ENCODE peak calls at places on chromosomes 12 and 14, in ten cellular contexts. V, P, U, H, F, A, R, D, S and X are unnamed samples.

GRCh38 chr12:95446511-95446910 is 27.4 kb upstream of the METAP2 start:
- DNase-seq in V (no peak), H (no peak), P (peak), S (peak), A (peak), R (peak), U (peak), F (peak), D (peak), X (peak)

GRCh38 chr12:108447168-108447840 is 67.8 kb upstream of the FICD start:
- DNase-seq in F (no peak), S (no peak), R (no peak), V (no peak), D (no peak), H (no peak), P (peak), A (no peak), U (no peak), X (no peak)

GRCh38 chr12:45112306-45112705 is 61.4 kb upstream of the DBX2 start:
- DNase-seq in F (no peak), S (no peak), P (no peak), U (no peak), V (no peak), A (no peak), R (no peak), D (no peak), H (no peak), X (no peak)

GRCh38 chr14:105423488-105424195 is 4.0 kb downstream of the MTA1 start:
- DNase-seq in P (no peak), U (no peak), H (no peak), A (no peak), F (no peak), S (no peak), V (no peak), R (no peak), D (no peak), X (no peak)

GRCh38 chr14:64704743-64705405 is 650 bp downstream of the PLEKHG3 start:
- DNase-seq in S (no peak), A (peak), P (no peak), D (peak), H (no peak), V (no peak), R (peak), F (peak), U (peak), X (no peak)

GRCh38 chr12:3253682-3254275 is 176.6 kb downstream of the TSPAN9 start:
- DNase-seq in A (no peak), S (no peak), P (no peak), H (no peak), D (peak), R (no peak), V (no peak), U (no peak), F (no peak), X (no peak)

GRCh38 chr14:77051101-77051500 is 22.6 kb upstream of the IRF2BPL start:
- DNase-seq in F (peak), A (peak), S (no peak), P (no peak), D (no peak), V (peak), R (peak), U (no peak), H (no peak), X (peak)

GRCh38 chr12:3355378-3355900 is 135.6 kb upstream of the PRMT8 start:
- DNase-seq in V (no peak), F (no peak), U (no peak), D (no peak), R (no peak), H (no peak), A (peak), P (no peak), S (no peak), X (no peak)

GRCh38 chr12:644818-645552 is 18.3 kb downstream of the NINJ2 start:
- DNase-seq in D (no peak), V (no peak), R (no peak), U (no peak), A (no peak), S (peak), P (peak), F (no peak), H (no peak), X (no peak)

GRCh38 chr12:645563-646071 is 17.6 kb downstream of the NINJ2 start:
- DNase-seq in H (no peak), P (peak), R (no peak), V (no peak), F (no peak), D (peak), A (no peak), U (no peak), S (peak), X (no peak)

GRCh38 chr12:647713-648085 is 15.5 kb downstream of the NINJ2 start:
- DNase-seq in R (no peak), H (no peak), S (no peak), V (no peak), F (no peak), D (no peak), U (no peak), P (no peak), A (no peak), X (no peak)

GRCh38 chr12:647039-647712 is 16.1 kb downstream of the NINJ2 start:
- DNase-seq in H (no peak), F (no peak), D (no peak), V (no peak), A (no peak), P (no peak), U (no peak), R (no peak), S (no peak), X (no peak)

GRCh38 chr12:646303-647038 is 16.8 kb downstream of the NINJ2 start:
- DNase-seq in H (no peak), A (no peak), R (no peak), U (peak), S (no peak), P (peak), D (no peak), F (no peak), V (peak), X (peak)
- H3K4me3 ChIP-seq in H (no peak), A (no peak), R (no peak), U (no peak), S (no peak), P (no peak), D (no peak), F (no peak), V (no peak), X (no peak)

GRCh38 chr12:6961278-6961694 is 9.2 kb downstream of the PHB2 start:
- DNase-seq in A (peak), F (peak), H (peak), D (no peak), U (peak), P (peak), V (peak), S (no peak), R (peak), X (no peak)

GRCh38 chr12:6958609-6959375 is 7.6 kb downstream of the PTPN6 start:
- DNase-seq in F (peak), U (no peak), A (no peak), D (no peak), H (peak), V (no peak), S (no peak), P (no peak), R (no peak), X (no peak)

GRCh38 chr12:6961695-6962284 is 8.7 kb downstream of the PHB2 start:
- DNase-seq in P (peak), R (peak), U (peak), S (peak), A (peak), F (peak), D (peak), H (peak), V (peak), X (no peak)

GRCh38 chr12:6959376-6960290 is 8.5 kb downstream of the PTPN6 start:
- DNase-seq in F (peak), R (no peak), P (no peak), V (no peak), S (no peak), D (no peak), U (no peak), A (peak), H (no peak), X (no peak)

GRCh38 chr12:6960291-6961277 is 9.4 kb downstream of the PTPN6 start:
- DNase-seq in D (no peak), U (no peak), S (peak), H (peak), V (no peak), P (peak), R (no peak), A (peak), F (peak), X (no peak)
- H3K4me3 ChIP-seq in D (no peak), U (no peak), S (no peak), H (peak), V (no peak), P (no peak), R (no peak), A (no peak), F (no peak), X (peak)

GRCh38 chr14:51862839-51863235 is 2.4 kb downstream of the GNG2 start:
- DNase-seq in S (no peak), H (no peak), F (no peak), R (no peak), U (no peak), D (no peak), A (no peak), P (no peak), V (no peak), X (no peak)
- H3K4me3 ChIP-seq in S (no peak), H (peak), F (no peak), R (no peak), U (no peak), D (no peak), A (no peak), P (no peak), V (no peak), X (peak)

DNA sequence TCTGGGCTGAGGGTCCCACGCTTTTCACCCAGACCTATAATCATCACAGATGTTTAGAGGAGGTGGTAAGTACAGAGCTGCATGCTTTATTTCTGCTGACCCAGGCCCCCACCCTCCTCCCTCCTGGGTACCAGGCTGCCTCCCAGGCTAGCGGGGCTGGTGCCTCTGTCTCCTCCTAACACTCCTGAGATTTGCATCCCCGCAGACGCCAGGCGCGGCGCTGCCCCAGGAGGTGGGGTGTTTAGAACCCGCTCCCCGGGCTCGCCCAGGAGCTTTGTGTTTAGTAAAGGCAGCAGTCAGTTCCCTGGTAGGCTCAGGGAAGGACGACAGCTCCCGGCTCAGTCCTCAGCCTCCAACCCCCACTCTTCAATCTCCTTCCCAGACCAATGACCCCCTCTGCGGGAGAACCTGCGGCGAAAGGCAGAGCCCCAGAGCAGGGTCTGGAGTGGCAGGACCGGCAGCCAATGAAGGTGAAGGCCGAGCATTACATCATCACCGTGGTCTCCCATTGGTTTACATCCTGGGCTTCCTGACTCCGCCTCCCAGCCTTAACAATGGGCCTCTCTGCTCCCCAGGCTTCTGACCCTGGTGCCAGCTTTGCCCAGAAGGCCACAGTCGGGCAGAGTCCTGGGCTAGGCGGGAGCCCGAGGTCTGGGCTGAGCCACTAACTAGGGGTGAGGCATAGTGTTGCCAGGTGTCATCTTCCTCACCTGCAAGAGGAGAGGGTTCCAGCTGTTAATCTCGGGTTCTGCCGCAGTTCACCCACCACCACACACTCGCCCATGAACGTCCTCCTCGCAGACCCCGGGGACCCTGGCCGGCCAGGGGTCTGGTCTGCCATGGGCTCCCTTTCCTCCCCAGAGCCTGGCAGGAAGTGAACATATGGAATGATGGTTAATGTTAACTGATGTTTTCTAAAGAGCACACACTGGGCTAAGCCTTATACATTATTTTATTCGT is 57.5 kb downstream of the CALM1 start:
- DNase-seq in F (peak), H (no peak), A (peak), P (peak), V (peak), U (peak), S (peak), D (peak), R (peak), X (peak)
- H3K4me3 ChIP-seq in F (no peak), H (no peak), A (no peak), P (no peak), V (no peak), U (no peak), S (peak), D (peak), R (no peak), X (no peak)

GRCh38 chr14:94484476-94484875 is 8.5 kb upstream of the SERPINA9 start:
- DNase-seq in V (no peak), A (no peak), H (no peak), S (no peak), F (no peak), U (no peak), P (no peak), D (no peak), R (no peak), X (no peak)

GRCh38 chr14:94483071-94483451 is 7.1 kb upstream of the SERPINA9 start:
- DNase-seq in U (no peak), P (no peak), R (no peak), V (no peak), F (no peak), S (no peak), H (no peak), D (no peak), A (no peak), X (no peak)

GRCh38 chr14:94481468-94482131 is 5.6 kb upstream of the SERPINA9 start:
- DNase-seq in F (no peak), D (no peak), R (no peak), V (no peak), S (peak), P (no peak), U (no peak), H (no peak), A (no peak), X (no peak)

GRCh38 chr14:94485944-94486841 is 10.2 kb upstream of the SERPINA9 start:
- DNase-seq in P (peak), D (peak), F (no peak), H (no peak), A (no peak), U (peak), R (peak), V (no peak), S (peak), X (no peak)

GRCh38 chr14:94483729-94484275 is 7.8 kb upstream of the SERPINA9 start:
- DNase-seq in A (no peak), D (no peak), P (no peak), V (no peak), U (no peak), S (no peak), R (no peak), F (no peak), H (no peak), X (no peak)
- H3K4me3 ChIP-seq in A (no peak), D (no peak), P (no peak), V (no peak), U (no peak), S (no peak), R (no peak), F (no peak), H (no peak), X (no peak)

GRCh38 chr14:23299986-23300686 is 2.5 kb downstream of the PPP1R3E start:
- DNase-seq in U (no peak), S (no peak), D (no peak), R (no peak), P (no peak), H (no peak), F (no peak), A (no peak), V (no peak), X (no peak)

GRCh38 chr14:23300687-23301223 is 1.9 kb downstream of the PPP1R3E start:
- DNase-seq in F (no peak), H (no peak), R (peak), S (peak), V (no peak), D (peak), U (peak), A (peak), P (peak), X (no peak)

GRCh38 chr14:23297878-23298277 is 4.8 kb downstream of the PPP1R3E start:
- DNase-seq in A (no peak), U (no peak), S (no peak), D (no peak), P (no peak), F (no peak), H (no peak), R (no peak), V (no peak), X (no peak)

GRCh38 chr14:23299186-23299521 is 3.5 kb downstream of the PPP1R3E start:
- DNase-seq in D (no peak), V (no peak), H (no peak), S (no peak), R (no peak), U (no peak), P (no peak), A (no peak), F (no peak), X (no peak)

GRCh38 chr14:23299558-23299957 is 3.1 kb downstream of the PPP1R3E start:
- DNase-seq in F (no peak), V (no peak), S (peak), A (no peak), R (no peak), H (no peak), U (peak), D (peak), P (peak), X (no peak)
- H3K4me3 ChIP-seq in F (no peak), V (no peak), S (no peak), A (no peak), R (no peak), H (no peak), U (no peak), D (no peak), P (no peak), X (no peak)

GRCh38 chr12:7060353-7060954 is at the start of gene C1S:
- DNase-seq in R (peak), V (peak), A (peak), F (peak), P (peak), U (peak), D (peak), S (peak), H (no peak), X (peak)
- H3K4me3 ChIP-seq in R (no peak), V (no peak), A (no peak), F (no peak), P (peak), U (no peak), D (no peak), S (peak), H (no peak), X (peak)

DNA sequence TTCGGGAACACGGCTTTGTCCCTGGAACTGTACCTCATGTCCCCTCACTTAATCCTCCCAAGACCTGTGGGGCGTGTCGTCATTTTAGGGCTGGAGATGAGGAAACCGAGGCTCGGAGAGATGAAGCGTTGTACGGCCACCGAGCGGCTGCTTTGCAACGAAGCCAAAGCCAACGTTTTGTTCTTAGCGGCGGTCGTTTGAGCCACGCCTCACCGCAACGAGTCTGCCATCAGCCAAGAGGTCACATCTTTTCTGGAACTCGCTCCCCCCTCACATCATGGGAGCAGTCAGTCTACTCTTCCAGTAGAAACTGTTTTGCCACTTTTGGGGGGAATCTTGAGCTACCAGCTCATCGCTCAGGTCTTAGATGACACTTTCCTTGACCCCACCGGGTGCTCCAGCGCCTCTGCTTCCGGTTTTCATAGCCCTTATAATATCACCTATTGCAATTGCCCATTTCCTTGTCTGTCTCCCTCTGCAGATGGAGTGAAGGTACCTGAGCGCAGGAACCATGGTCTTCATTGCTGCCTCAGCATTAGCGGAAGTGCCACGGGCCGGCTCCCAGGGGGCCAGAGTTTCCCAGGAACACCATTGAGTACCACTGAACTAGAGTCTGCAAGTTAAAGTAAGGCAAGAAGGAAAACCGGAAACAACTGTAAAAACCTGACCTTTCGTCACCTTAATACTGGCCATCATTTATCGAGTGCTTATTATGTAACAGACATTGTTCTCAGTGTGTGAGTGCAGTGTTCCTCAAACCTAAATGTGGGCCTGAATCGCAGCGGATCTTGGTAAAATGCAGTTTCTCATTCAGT is 19.6 kb downstream of the NINJ2 start:
- DNase-seq in F (peak), H (no peak), U (no peak), D (no peak), R (no peak), S (no peak), P (no peak), A (no peak), V (no peak), X (peak)
- H3K4me3 ChIP-seq in F (peak), H (peak), U (peak), D (peak), R (peak), S (no peak), P (peak), A (peak), V (peak), X (peak)

DNA sequence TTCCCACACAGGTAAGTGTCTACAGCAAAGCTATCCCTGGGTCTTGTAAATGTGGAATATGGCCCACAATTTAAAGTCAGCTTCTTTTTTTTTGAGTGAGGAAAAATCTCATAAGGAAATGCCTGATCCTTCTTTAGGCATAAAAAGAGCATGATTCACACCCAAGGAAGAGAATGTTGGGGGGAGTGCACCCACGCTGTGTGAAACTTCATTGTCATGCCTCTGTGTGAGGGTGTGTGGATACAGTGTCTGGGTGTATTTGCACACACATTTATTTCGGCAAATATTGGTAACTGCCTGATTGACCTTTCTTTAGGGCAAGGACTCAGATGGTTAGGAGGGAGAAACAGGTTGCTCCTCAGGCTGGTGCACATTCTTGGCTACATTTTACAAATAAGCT is 196.8 kb upstream of the STXBP6 start:
- DNase-seq in R (no peak), F (no peak), P (no peak), V (no peak), S (no peak), U (no peak), H (no peak), D (no peak), A (no peak), X (no peak)
- H3K4me3 ChIP-seq in R (no peak), F (no peak), P (no peak), V (no peak), S (no peak), U (no peak), H (no peak), D (no peak), A (no peak), X (no peak)